ENCODE peak calls at places on chromosomes 11 and 22, in five cellular contexts. One of them, this sample, is unnamed. For H3K27me3, the result is how much of the 10 kb centered on the place peaks cover.

GRCh38 chr22:38148252-38148651 is 33.4 kb downstream of the PLA2G6 start:
- DNase-seq in SK-N-SH: no peak
- DNase-seq in neuronal stem cell: no peak
- DNase-seq in CD4-positive, alpha-beta T cell: no peak
- DNase-seq in colonic mucosa: no peak
- DNase-seq in this sample: no peak

GRCh38 chr22:46113910-46114517 is 36.3 kb upstream of the PPARA start:
- DNase-seq in colonic mucosa: no peak
- DNase-seq in neuronal stem cell: no peak
- DNase-seq in CD4-positive, alpha-beta T cell: no peak
- DNase-seq in SK-N-SH: no peak
- DNase-seq in this sample: no peak

GRCh38 chr11:113632981-113633380 is 73.1 kb downstream of the TMPRSS5 start:
- DNase-seq in colonic mucosa: no peak
- DNase-seq in CD4-positive, alpha-beta T cell: no peak
- DNase-seq in neuronal stem cell: no peak
- DNase-seq in SK-N-SH: no peak
- DNase-seq in this sample: no peak

GRCh38 chr22:47600791-47601400 is 838.4 kb downstream of the TBC1D22A start:
- DNase-seq in colonic mucosa: no peak
- DNase-seq in CD4-positive, alpha-beta T cell: no peak
- DNase-seq in neuronal stem cell: no peak
- DNase-seq in SK-N-SH: no peak
- DNase-seq in this sample: no peak

GRCh38 chr22:25282346-25282670 is 62.9 kb downstream of the CRYBB2 start:
- DNase-seq in colonic mucosa: no peak
- DNase-seq in SK-N-SH: no peak
- DNase-seq in CD4-positive, alpha-beta T cell: no peak
- DNase-seq in neuronal stem cell: peak
- DNase-seq in this sample: no peak

GRCh38 chr11:27296406-27296994 is 66.5 kb downstream of the CCDC34 start:
- DNase-seq in SK-N-SH: peak
- DNase-seq in neuronal stem cell: no peak
- DNase-seq in colonic mucosa: no peak
- DNase-seq in CD4-positive, alpha-beta T cell: no peak
- DNase-seq in this sample: no peak

GRCh38 chr22:38205261-38206128 is 3.7 kb downstream of the MAFF start:
- DNase-seq in colonic mucosa: peak
- DNase-seq in CD4-positive, alpha-beta T cell: no peak
- DNase-seq in SK-N-SH: no peak
- DNase-seq in neuronal stem cell: no peak
- DNase-seq in this sample: peak

GRCh38 chr11:57842873-57843272 is 81.3 kb downstream of the CTNND1 start:
- DNase-seq in neuronal stem cell: no peak
- DNase-seq in CD4-positive, alpha-beta T cell: no peak
- DNase-seq in colonic mucosa: no peak
- DNase-seq in SK-N-SH: no peak
- DNase-seq in this sample: no peak

GRCh38 chr11:48106166-48106565 is 110.4 kb upstream of the OR4B1 start:
- DNase-seq in neuronal stem cell: no peak
- DNase-seq in CD4-positive, alpha-beta T cell: no peak
- DNase-seq in SK-N-SH: no peak
- DNase-seq in colonic mucosa: no peak
- DNase-seq in this sample: no peak

GRCh38 chr11:125263268-125263790 is 98.8 kb downstream of the PKNOX2 start:
- DNase-seq in neuronal stem cell: peak
- DNase-seq in CD4-positive, alpha-beta T cell: no peak
- DNase-seq in colonic mucosa: peak
- DNase-seq in SK-N-SH: peak
- DNase-seq in this sample: peak

GRCh38 chr11:64742087-64742939 is 1.6 kb downstream of the RASGRP2 start:
- DNase-seq in neuronal stem cell: no peak
- DNase-seq in colonic mucosa: no peak
- DNase-seq in CD4-positive, alpha-beta T cell: no peak
- DNase-seq in SK-N-SH: no peak
- DNase-seq in this sample: no peak

GRCh38 chr11:76805206-76805913 is 22.2 kb downstream of the TSKU start:
- DNase-seq in SK-N-SH: no peak
- DNase-seq in CD4-positive, alpha-beta T cell: no peak
- DNase-seq in colonic mucosa: peak
- DNase-seq in neuronal stem cell: no peak
- DNase-seq in this sample: no peak

GRCh38 chr22:45422237-45422983 is 8.9 kb downstream of the RIBC2 start:
- DNase-seq in CD4-positive, alpha-beta T cell: no peak
- DNase-seq in SK-N-SH: no peak
- DNase-seq in neuronal stem cell: no peak
- DNase-seq in colonic mucosa: no peak
- DNase-seq in this sample: no peak

GRCh38 chr22:37263966-37264887 is 18.1 kb upstream of the CYTH4 start:
- DNase-seq in colonic mucosa: no peak
- DNase-seq in neuronal stem cell: no peak
- DNase-seq in SK-N-SH: no peak
- DNase-seq in CD4-positive, alpha-beta T cell: no peak
- DNase-seq in this sample: no peak

GRCh38 chr11:19418221-19418620 is 177.5 kb upstream of the E2F8 start:
- DNase-seq in neuronal stem cell: no peak
- DNase-seq in SK-N-SH: no peak
- DNase-seq in colonic mucosa: no peak
- DNase-seq in CD4-positive, alpha-beta T cell: no peak
- DNase-seq in this sample: no peak

GRCh38 chr11:75969626-75970308 is 154.8 kb downstream of the UVRAG start:
- DNase-seq in SK-N-SH: no peak
- DNase-seq in neuronal stem cell: no peak
- DNase-seq in colonic mucosa: no peak
- DNase-seq in CD4-positive, alpha-beta T cell: no peak
- DNase-seq in this sample: no peak

GRCh38 chr11:5405173-5405572 is 16.7 kb upstream of the OR51Q1 start:
- DNase-seq in SK-N-SH: no peak
- DNase-seq in neuronal stem cell: no peak
- DNase-seq in CD4-positive, alpha-beta T cell: no peak
- DNase-seq in colonic mucosa: no peak
- DNase-seq in this sample: no peak

GRCh38 chr11:132844956-132845355 is 687.3 kb downstream of the OPCML start:
- DNase-seq in neuronal stem cell: no peak
- DNase-seq in CD4-positive, alpha-beta T cell: no peak
- DNase-seq in colonic mucosa: no peak
- DNase-seq in SK-N-SH: no peak
- DNase-seq in this sample: no peak

GRCh38 chr11:32385998-32386397 is 49.3 kb downstream of the WT1 start:
- DNase-seq in SK-N-SH: peak
- DNase-seq in neuronal stem cell: peak
- DNase-seq in CD4-positive, alpha-beta T cell: no peak
- DNase-seq in colonic mucosa: peak
- DNase-seq in this sample: peak

GRCh38 chr11:65498042-65498726 is 661 bp upstream of the MALAT1 start:
- DNase-seq in neuronal stem cell: no peak
- DNase-seq in colonic mucosa: no peak
- DNase-seq in CD4-positive, alpha-beta T cell: peak
- DNase-seq in SK-N-SH: no peak
- DNase-seq in this sample: peak

GRCh38 chr11:16632295-16633200 is 105.9 kb upstream of the C11orf58 start:
- DNase-seq in CD4-positive, alpha-beta T cell: no peak
- DNase-seq in SK-N-SH: no peak
- DNase-seq in colonic mucosa: no peak
- DNase-seq in neuronal stem cell: no peak
- DNase-seq in this sample: no peak

GRCh38 chr11:9530901-9531625 is 42.4 kb upstream of the WEE1 start:
- DNase-seq in SK-N-SH: no peak
- DNase-seq in neuronal stem cell: no peak
- DNase-seq in CD4-positive, alpha-beta T cell: no peak
- DNase-seq in colonic mucosa: peak
- DNase-seq in this sample: peak
- H3K27me3 ChIP-seq in SK-N-SH: under half
- H3K27me3 ChIP-seq in neuronal stem cell: under half
- H3K27me3 ChIP-seq in CD4-positive, alpha-beta T cell: under half
- H3K27me3 ChIP-seq in colonic mucosa: under half
- H3K27me3 ChIP-seq in this sample: under half

GRCh38 chr22:39245130-39246039 is 603 bp upstream of the PDGFB start:
- DNase-seq in SK-N-SH: no peak
- DNase-seq in neuronal stem cell: no peak
- DNase-seq in colonic mucosa: no peak
- DNase-seq in CD4-positive, alpha-beta T cell: no peak
- DNase-seq in this sample: no peak

GRCh38 chr22:39243443-39244072 is 1.2 kb downstream of the PDGFB start:
- DNase-seq in CD4-positive, alpha-beta T cell: no peak
- DNase-seq in colonic mucosa: no peak
- DNase-seq in SK-N-SH: no peak
- DNase-seq in neuronal stem cell: no peak
- DNase-seq in this sample: no peak

GRCh38 chr22:39244073-39244495 is 698 bp downstream of the PDGFB start:
- DNase-seq in colonic mucosa: no peak
- DNase-seq in SK-N-SH: no peak
- DNase-seq in neuronal stem cell: no peak
- DNase-seq in CD4-positive, alpha-beta T cell: no peak
- DNase-seq in this sample: no peak

GRCh38 chr22:39246217-39246616 is 1.4 kb upstream of the PDGFB start:
- DNase-seq in neuronal stem cell: no peak
- DNase-seq in CD4-positive, alpha-beta T cell: no peak
- DNase-seq in SK-N-SH: no peak
- DNase-seq in colonic mucosa: no peak
- DNase-seq in this sample: no peak

GRCh38 chr22:39244496-39245129 is at the start of gene PDGFB:
- DNase-seq in SK-N-SH: no peak
- DNase-seq in colonic mucosa: peak
- DNase-seq in neuronal stem cell: no peak
- DNase-seq in CD4-positive, alpha-beta T cell: no peak
- DNase-seq in this sample: peak
- H3K27me3 ChIP-seq in SK-N-SH: under half
- H3K27me3 ChIP-seq in colonic mucosa: under half
- H3K27me3 ChIP-seq in neuronal stem cell: under half
- H3K27me3 ChIP-seq in CD4-positive, alpha-beta T cell: under half
- H3K27me3 ChIP-seq in this sample: half or more

DNA sequence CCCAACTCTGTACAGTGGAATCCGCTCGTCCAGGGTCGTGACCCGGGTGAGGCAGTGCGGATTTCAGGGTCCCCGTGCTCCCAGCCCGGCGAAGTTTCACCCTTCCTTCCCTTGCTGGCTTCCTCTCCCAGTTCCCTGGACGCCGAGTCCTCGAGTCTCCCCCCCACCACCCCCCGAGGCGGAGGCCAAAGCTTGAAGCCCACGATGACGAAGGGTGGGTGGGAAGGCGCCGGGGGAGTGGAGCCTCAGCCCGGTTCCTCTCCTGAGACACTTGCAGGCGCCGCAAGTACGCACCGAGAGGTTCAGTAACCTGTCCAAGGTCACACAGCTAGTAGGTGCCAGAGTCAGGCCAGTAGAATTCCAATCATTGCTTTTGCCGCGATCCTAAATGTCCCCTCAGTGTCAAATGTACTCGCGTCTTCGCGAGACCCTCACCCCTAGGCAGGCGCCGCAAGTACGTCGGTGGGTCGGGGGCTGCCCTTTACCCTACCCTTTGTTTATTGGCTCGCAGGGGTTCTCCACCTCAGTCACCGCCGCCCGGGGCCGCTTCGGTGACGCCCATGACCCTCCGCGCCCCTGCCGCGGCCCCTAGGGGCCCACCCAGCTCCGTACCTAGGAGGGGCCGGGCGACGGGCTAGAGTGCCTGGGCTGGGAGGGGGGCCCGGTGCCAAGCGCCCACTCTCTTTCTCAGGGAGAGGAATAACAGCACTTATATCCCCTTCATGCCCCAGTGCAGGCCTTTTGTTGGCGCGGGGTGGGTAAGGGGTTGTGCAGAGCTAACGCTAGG is 5.7 kb upstream of the CHRM1 start:
- DNase-seq in CD4-positive, alpha-beta T cell: no peak
- DNase-seq in colonic mucosa: no peak
- DNase-seq in SK-N-SH: no peak
- DNase-seq in neuronal stem cell: no peak
- DNase-seq in this sample: no peak
- H3K27me3 ChIP-seq in CD4-positive, alpha-beta T cell: half or more
- H3K27me3 ChIP-seq in colonic mucosa: half or more
- H3K27me3 ChIP-seq in SK-N-SH: under half
- H3K27me3 ChIP-seq in neuronal stem cell: under half
- H3K27me3 ChIP-seq in this sample: half or more

DNA sequence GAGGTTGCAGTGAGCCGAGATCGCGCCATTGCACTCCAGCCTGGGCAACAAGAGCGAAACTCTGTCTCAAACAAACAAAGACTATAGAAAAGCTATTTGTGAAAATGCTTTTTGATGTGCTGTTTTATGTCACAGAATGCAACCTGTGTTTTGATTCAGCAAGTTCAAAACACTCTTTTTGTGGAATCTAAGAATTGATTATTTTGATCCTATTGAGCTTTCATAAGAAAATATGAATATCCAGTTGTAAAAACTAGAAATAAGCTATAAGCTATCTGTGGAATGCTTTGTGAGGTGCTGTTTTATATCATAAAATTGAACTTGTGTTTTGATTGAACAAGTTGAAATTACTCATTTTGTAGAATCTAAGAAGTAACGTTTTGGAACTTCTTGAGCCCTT is 110.7 kb upstream of the VPREB1 start:
- DNase-seq in neuronal stem cell: no peak
- DNase-seq in CD4-positive, alpha-beta T cell: no peak
- DNase-seq in SK-N-SH: no peak
- DNase-seq in colonic mucosa: no peak
- DNase-seq in this sample: no peak
- H3K27me3 ChIP-seq in neuronal stem cell: under half
- H3K27me3 ChIP-seq in CD4-positive, alpha-beta T cell: under half
- H3K27me3 ChIP-seq in SK-N-SH: under half
- H3K27me3 ChIP-seq in colonic mucosa: under half
- H3K27me3 ChIP-seq in this sample: under half

GRCh38 chr11:853682-854448 is 11.2 kb downstream of the TSPAN4 start:
- DNase-seq in neuronal stem cell: no peak
- DNase-seq in SK-N-SH: no peak
- DNase-seq in CD4-positive, alpha-beta T cell: no peak
- DNase-seq in colonic mucosa: no peak
- DNase-seq in this sample: no peak

GRCh38 chr11:854601-855342 is 12.1 kb downstream of the TSPAN4 start:
- DNase-seq in neuronal stem cell: no peak
- DNase-seq in CD4-positive, alpha-beta T cell: no peak
- DNase-seq in SK-N-SH: no peak
- DNase-seq in colonic mucosa: no peak
- DNase-seq in this sample: no peak

GRCh38 chr11:850777-851762 is 8.4 kb downstream of the TSPAN4 start:
- DNase-seq in neuronal stem cell: no peak
- DNase-seq in SK-N-SH: peak
- DNase-seq in colonic mucosa: no peak
- DNase-seq in CD4-positive, alpha-beta T cell: no peak
- DNase-seq in this sample: no peak

GRCh38 chr11:855343-855674 is 12.7 kb downstream of the TSPAN4 start:
- DNase-seq in CD4-positive, alpha-beta T cell: no peak
- DNase-seq in SK-N-SH: no peak
- DNase-seq in colonic mucosa: no peak
- DNase-seq in neuronal stem cell: no peak
- DNase-seq in this sample: no peak

GRCh38 chr11:852762-853161 is 10.1 kb downstream of the TSPAN4 start:
- DNase-seq in colonic mucosa: no peak
- DNase-seq in neuronal stem cell: no peak
- DNase-seq in SK-N-SH: no peak
- DNase-seq in CD4-positive, alpha-beta T cell: no peak
- DNase-seq in this sample: no peak
- H3K27me3 ChIP-seq in colonic mucosa: under half
- H3K27me3 ChIP-seq in neuronal stem cell: under half
- H3K27me3 ChIP-seq in SK-N-SH: under half
- H3K27me3 ChIP-seq in CD4-positive, alpha-beta T cell: under half
- H3K27me3 ChIP-seq in this sample: under half

GRCh38 chr11:3229673-3230630 is 2.3 kb downstream of the MRGPRE start:
- DNase-seq in SK-N-SH: peak
- DNase-seq in CD4-positive, alpha-beta T cell: no peak
- DNase-seq in colonic mucosa: no peak
- DNase-seq in neuronal stem cell: no peak
- DNase-seq in this sample: no peak
- H3K27me3 ChIP-seq in SK-N-SH: under half
- H3K27me3 ChIP-seq in CD4-positive, alpha-beta T cell: under half
- H3K27me3 ChIP-seq in colonic mucosa: under half
- H3K27me3 ChIP-seq in neuronal stem cell: under half
- H3K27me3 ChIP-seq in this sample: under half

GRCh38 chr11:72639475-72640375 is 34.5 kb downstream of the PDE2A start:
- DNase-seq in SK-N-SH: no peak
- DNase-seq in colonic mucosa: no peak
- DNase-seq in CD4-positive, alpha-beta T cell: no peak
- DNase-seq in neuronal stem cell: no peak
- DNase-seq in this sample: no peak
- H3K27me3 ChIP-seq in SK-N-SH: under half
- H3K27me3 ChIP-seq in colonic mucosa: under half
- H3K27me3 ChIP-seq in CD4-positive, alpha-beta T cell: under half
- H3K27me3 ChIP-seq in neuronal stem cell: under half
- H3K27me3 ChIP-seq in this sample: under half

This sample was measured in transverse colon.